ENCODE peak calls at places on chromosomes 5 and 9, in five cellular contexts. Y, R, G, H and X are unnamed samples.

GRCh38 chr5:19208397-19208796 is 779.6 kb downstream of the CDH18 start:
- DNase-seq in R (no peak), H (no peak), Y (no peak), G (no peak), X (no peak)

GRCh38 chr9:112028242-112029221 is 131.9 kb downstream of the UGCG start:
- DNase-seq in R (no peak), G (no peak), Y (peak), H (no peak), X (peak)

GRCh38 chr5:159412284-159413046 is 82.2 kb upstream of the IL12B start:
- DNase-seq in Y (peak), R (peak), H (no peak), G (no peak), X (peak)

GRCh38 chr9:88776717-88777497 is 214.4 kb upstream of the S1PR3 start:
- DNase-seq in H (no peak), R (no peak), G (no peak), Y (no peak), X (no peak)

GRCh38 chr5:80961376-80962281 is 1.5 kb downstream of the RASGRF2 start:
- DNase-seq in R (peak), H (no peak), G (no peak), Y (peak), X (no peak)

GRCh38 chr5:82793808-82794419 is 283.3 kb downstream of the TMEM167A start:
- DNase-seq in G (peak), Y (peak), R (peak), H (no peak), X (no peak)

GRCh38 chr9:134396825-134397224 is 70.6 kb downstream of the RXRA start:
- DNase-seq in R (no peak), G (no peak), H (no peak), Y (peak), X (no peak)

GRCh38 chr5:19903611-19904010 is 84.4 kb downstream of the CDH18 start:
- DNase-seq in Y (no peak), R (no peak), H (no peak), G (no peak), X (no peak)

GRCh38 chr5:130116431-130116830 is 212.2 kb downstream of the CHSY3 start:
- DNase-seq in Y (no peak), R (no peak), G (no peak), H (no peak), X (no peak)

GRCh38 chr5:108560581-108560980 is 178.7 kb upstream of the FBXL17 start:
- DNase-seq in G (no peak), H (no peak), R (no peak), Y (no peak), X (no peak)

GRCh38 chr9:18800579-18800978 is 232.4 kb downstream of the SAXO1 start:
- DNase-seq in R (no peak), G (no peak), H (no peak), Y (no peak), X (no peak)

GRCh38 chr5:98904786-98905185 is 24.0 kb downstream of the CHD1 start:
- DNase-seq in Y (no peak), H (no peak), G (no peak), R (no peak), X (no peak)

GRCh38 chr9:106916491-106917235 is 53.7 kb downstream of the ZNF462 start:
- DNase-seq in Y (no peak), R (peak), H (no peak), G (no peak), X (no peak)

GRCh38 chr5:72402381-72402890 is 82.3 kb downstream of the PTCD2 start:
- DNase-seq in Y (no peak), G (no peak), H (no peak), R (no peak), X (no peak)

GRCh38 chr9:38507587-38507986 is 83.3 kb upstream of the IGFBPL1 start:
- DNase-seq in H (no peak), Y (no peak), G (no peak), R (no peak), X (no peak)

GRCh38 chr5:78610633-78611032 is 37.9 kb downstream of the LHFPL2 start:
- DNase-seq in Y (no peak), R (no peak), H (no peak), G (no peak), X (no peak)

DNA sequence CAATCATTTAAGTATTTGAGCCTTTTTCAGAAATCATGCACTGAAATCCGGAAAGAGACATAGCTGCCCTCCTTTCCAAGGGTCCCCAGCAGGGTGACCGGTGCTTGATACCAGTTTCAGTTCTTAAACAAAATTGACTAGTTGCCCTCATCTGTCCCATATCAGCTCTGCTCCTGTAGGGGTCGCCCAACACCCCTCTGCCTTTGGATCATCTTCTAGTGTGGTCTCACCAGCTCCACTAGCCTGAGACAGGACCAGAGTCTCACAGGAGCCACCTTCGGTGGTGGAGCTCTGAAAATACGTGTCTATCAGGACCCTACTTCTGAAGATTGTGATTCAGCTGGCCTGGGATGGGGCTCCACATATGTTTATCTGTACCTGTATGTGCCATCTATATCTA is 428.2 kb downstream of the ENC1 start:
- DNase-seq in H (no peak), R (no peak), Y (peak), G (peak), X (peak)
- TF ChIP-seq CTCF in H (peak), R (no peak), Y (peak), G (peak), X (no peak)

GRCh38 chr9:95284152-95284551 is 33.4 kb downstream of the FANCC start:
- DNase-seq in G (no peak), Y (no peak), H (no peak), R (no peak), X (no peak)

GRCh38 chr9:95284667-95285066 is 32.8 kb downstream of the FANCC start:
- DNase-seq in Y (no peak), H (no peak), G (no peak), R (no peak), X (no peak)

GRCh38 chr9:95283678-95284077 is 33.8 kb downstream of the FANCC start:
- DNase-seq in G (no peak), H (no peak), Y (no peak), R (no peak), X (no peak)

GRCh38 chr9:95280745-95281144 is 36.8 kb downstream of the FANCC start:
- DNase-seq in Y (no peak), R (no peak), H (no peak), G (no peak), X (no peak)

GRCh38 chr9:95282332-95282731 is 35.2 kb downstream of the FANCC start:
- DNase-seq in R (no peak), H (no peak), Y (no peak), G (no peak), X (no peak)
- TF ChIP-seq CTCF in R (no peak), H (no peak), Y (no peak), G (no peak), X (no peak)

GRCh38 chr9:580652-581342 is 260.7 kb upstream of the DMRT1 start:
- DNase-seq in G (no peak), H (no peak), Y (no peak), R (no peak), X (no peak)
- TF ChIP-seq CTCF in G (no peak), H (no peak), Y (no peak), R (no peak), X (no peak)

DNA sequence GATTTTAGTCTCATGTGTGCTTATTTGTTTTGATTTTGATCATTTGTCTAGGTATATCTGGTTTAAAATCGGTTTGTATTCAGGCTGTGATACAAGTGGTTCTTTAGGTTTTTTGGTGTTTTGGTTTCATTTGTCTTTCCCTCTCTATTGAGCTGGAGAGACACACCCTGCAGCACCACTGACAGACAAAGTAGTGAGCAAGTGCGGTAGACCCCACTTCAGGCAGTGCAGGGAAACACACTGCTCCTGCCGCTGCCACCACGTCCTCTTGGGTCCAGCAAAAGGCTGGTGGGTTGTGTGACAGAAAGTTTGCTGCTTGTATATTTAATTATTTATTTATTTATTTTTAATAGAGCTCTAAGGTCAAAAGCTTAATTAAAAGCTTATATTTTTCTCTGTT is 801.0 kb downstream of the NR2F1-AS1 start:
- DNase-seq in Y (no peak), R (no peak), H (no peak), G (no peak), X (no peak)
- TF ChIP-seq CTCF in Y (no peak), R (no peak), H (no peak), G (no peak), X (no peak)